ENCODE peak calls at places on chromosomes 13 and 19, in eight cellular contexts. One of them, this sample, is unnamed.

GRCh38 chr13:46032341-46032740 is 20.2 kb downstream of the ZC3H13 start:
- DNase-seq in fibroblast of mammary gland: no peak
- DNase-seq in WTC11: no peak
- DNase-seq in psoas muscle: no peak
- DNase-seq in cardiac fibroblast: no peak
- DNase-seq in choroid plexus epithelial cell: peak; percentile 14
- DNase-seq in CD4-positive, alpha-beta T cell: no peak
- DNase-seq in HCT116: no peak
- DNase-seq in this sample: no peak

GRCh38 chr13:62704795-62705329 is 1289.2 kb upstream of the PCDH20 start:
- DNase-seq in fibroblast of mammary gland: no peak
- DNase-seq in WTC11: no peak
- DNase-seq in psoas muscle: no peak
- DNase-seq in cardiac fibroblast: no peak
- DNase-seq in choroid plexus epithelial cell: no peak
- DNase-seq in CD4-positive, alpha-beta T cell: no peak
- DNase-seq in HCT116: no peak
- DNase-seq in this sample: no peak

GRCh38 chr13:36919833-36920611 is at the start of gene SMAD9:
- DNase-seq in fibroblast of mammary gland: peak; percentile 63
- DNase-seq in WTC11: peak; percentile 62
- DNase-seq in psoas muscle: peak; percentile 87
- DNase-seq in cardiac fibroblast: peak; percentile 61
- DNase-seq in choroid plexus epithelial cell: peak; percentile 67
- DNase-seq in CD4-positive, alpha-beta T cell: no peak
- DNase-seq in HCT116: peak; percentile 1
- DNase-seq in this sample: peak; percentile 55

GRCh38 chr13:114154476-114154875 is 22.1 kb upstream of the RASA3 start:
- DNase-seq in fibroblast of mammary gland: no peak
- DNase-seq in WTC11: no peak
- DNase-seq in psoas muscle: no peak
- DNase-seq in cardiac fibroblast: no peak
- DNase-seq in choroid plexus epithelial cell: no peak
- DNase-seq in CD4-positive, alpha-beta T cell: no peak
- DNase-seq in HCT116: no peak
- DNase-seq in this sample: no peak

GRCh38 chr13:28012896-28013295 is 24.4 kb upstream of the URAD start:
- DNase-seq in fibroblast of mammary gland: no peak
- DNase-seq in WTC11: no peak
- DNase-seq in psoas muscle: no peak
- DNase-seq in cardiac fibroblast: no peak
- DNase-seq in choroid plexus epithelial cell: no peak
- DNase-seq in CD4-positive, alpha-beta T cell: no peak
- DNase-seq in HCT116: no peak
- DNase-seq in this sample: no peak

GRCh38 chr19:55554749-55555152 is 9.4 kb upstream of the SBK3 start:
- DNase-seq in fibroblast of mammary gland: no peak
- DNase-seq in WTC11: no peak
- DNase-seq in psoas muscle: no peak
- DNase-seq in cardiac fibroblast: no peak
- DNase-seq in choroid plexus epithelial cell: no peak
- DNase-seq in CD4-positive, alpha-beta T cell: no peak
- DNase-seq in HCT116: no peak
- DNase-seq in this sample: no peak

GRCh38 chr19:23056516-23056915 is 53.5 kb upstream of the ZNF728 start:
- DNase-seq in fibroblast of mammary gland: no peak
- DNase-seq in WTC11: no peak
- DNase-seq in psoas muscle: no peak
- DNase-seq in cardiac fibroblast: no peak
- DNase-seq in choroid plexus epithelial cell: no peak
- DNase-seq in CD4-positive, alpha-beta T cell: no peak
- DNase-seq in HCT116: no peak
- DNase-seq in this sample: no peak

GRCh38 chr13:20128459-20128927 is 32.4 kb downstream of the GJA3 start:
- DNase-seq in fibroblast of mammary gland: no peak
- DNase-seq in WTC11: peak; percentile 41
- DNase-seq in psoas muscle: no peak
- DNase-seq in cardiac fibroblast: no peak
- DNase-seq in choroid plexus epithelial cell: no peak
- DNase-seq in CD4-positive, alpha-beta T cell: no peak
- DNase-seq in HCT116: no peak
- DNase-seq in this sample: no peak

GRCh38 chr13:34931572-34931971 is 10.5 kb upstream of the NBEA start:
- DNase-seq in fibroblast of mammary gland: peak; percentile 52
- DNase-seq in WTC11: no peak
- DNase-seq in psoas muscle: no peak
- DNase-seq in cardiac fibroblast: peak; percentile 77
- DNase-seq in choroid plexus epithelial cell: no peak
- DNase-seq in CD4-positive, alpha-beta T cell: no peak
- DNase-seq in HCT116: peak; percentile 13
- DNase-seq in this sample: no peak

DNA sequence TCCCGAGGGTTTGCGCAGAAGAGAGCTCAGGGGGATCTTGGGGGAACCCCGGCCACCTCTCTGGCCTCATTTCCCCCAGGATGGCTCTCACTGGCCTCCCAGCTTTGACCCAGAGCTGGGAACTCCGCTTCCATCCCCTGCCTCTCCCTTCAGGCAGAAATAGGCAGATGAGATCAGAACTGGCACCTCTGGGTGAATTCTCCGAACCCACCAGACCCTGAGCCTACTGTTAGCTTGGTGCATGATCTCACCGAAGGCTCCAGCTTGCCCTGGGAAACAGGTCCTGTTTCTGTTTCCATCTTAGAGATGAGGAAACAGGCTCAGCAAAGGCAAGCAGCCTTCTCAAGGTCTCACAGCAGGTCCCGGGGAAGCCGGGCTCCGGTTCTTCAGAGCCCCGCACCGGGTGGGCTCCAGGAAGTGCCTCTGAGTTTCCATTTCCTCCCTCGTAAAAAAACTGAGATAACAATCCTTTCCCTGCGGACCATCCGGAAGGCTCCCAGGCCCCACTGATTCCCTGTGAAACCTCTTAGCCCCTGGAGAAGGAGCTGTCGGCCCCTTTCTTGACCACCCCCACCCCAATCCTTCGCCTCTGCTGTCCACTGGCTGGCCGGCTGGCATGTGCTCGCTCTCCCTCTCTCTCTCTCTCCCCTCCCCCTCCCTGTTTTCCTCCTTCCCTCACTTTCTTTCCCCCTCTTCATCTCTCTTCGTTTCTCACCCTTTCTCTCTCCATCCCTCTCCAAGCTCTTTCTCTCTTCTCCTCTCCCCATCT is 2.1 kb downstream of the NECTIN2 start:
- DNase-seq in fibroblast of mammary gland: peak; percentile 54
- DNase-seq in WTC11: peak; percentile 38
- DNase-seq in psoas muscle: no peak
- DNase-seq in cardiac fibroblast: peak; percentile 58
- DNase-seq in choroid plexus epithelial cell: peak; percentile 79
- DNase-seq in CD4-positive, alpha-beta T cell: no peak
- DNase-seq in HCT116: no peak
- DNase-seq in this sample: peak; percentile 67
- TF ChIP-seq CTCF in fibroblast of mammary gland: no peak
- TF ChIP-seq CTCF in WTC11: no peak
- TF ChIP-seq CTCF in psoas muscle: no peak
- TF ChIP-seq CTCF in cardiac fibroblast: no peak
- TF ChIP-seq CTCF in choroid plexus epithelial cell: no peak
- TF ChIP-seq CTCF in CD4-positive, alpha-beta T cell: no peak
- TF ChIP-seq CTCF in HCT116: no peak
- TF ChIP-seq CTCF in this sample: no peak

DNA sequence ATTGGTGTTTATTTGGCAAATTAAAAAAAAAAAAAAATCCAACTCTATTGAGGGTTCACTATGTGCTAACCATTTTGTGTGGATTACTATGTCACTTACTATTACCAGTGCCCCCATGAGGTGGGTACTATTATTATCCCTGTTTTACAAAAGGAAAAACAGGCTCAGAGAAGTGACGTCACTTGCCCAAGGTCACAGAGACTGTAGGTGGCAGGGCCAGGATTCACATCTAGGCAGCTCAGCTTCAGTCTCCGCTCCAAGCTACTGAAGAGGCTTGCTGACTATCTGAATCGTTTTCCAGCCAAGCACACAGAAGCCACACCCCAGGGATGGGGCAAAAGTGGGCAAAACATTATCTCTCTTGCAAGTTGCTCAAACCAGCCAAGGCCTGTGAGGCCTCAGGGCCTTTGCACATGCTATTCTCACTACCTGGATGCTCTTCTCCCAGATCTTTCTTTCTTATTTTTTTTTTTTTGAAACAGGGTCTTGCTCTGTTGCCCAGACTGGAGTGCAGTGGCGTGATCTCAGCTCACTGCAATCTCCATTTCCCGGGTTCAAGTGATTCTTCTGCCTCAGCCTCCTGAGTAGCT is 4.8 kb upstream of the ANGPTL8 start:
- DNase-seq in fibroblast of mammary gland: no peak
- DNase-seq in WTC11: no peak
- DNase-seq in psoas muscle: no peak
- DNase-seq in cardiac fibroblast: no peak
- DNase-seq in choroid plexus epithelial cell: no peak
- DNase-seq in CD4-positive, alpha-beta T cell: no peak
- DNase-seq in HCT116: no peak
- DNase-seq in this sample: no peak
- TF ChIP-seq CTCF in fibroblast of mammary gland: no peak
- TF ChIP-seq CTCF in WTC11: no peak
- TF ChIP-seq CTCF in psoas muscle: no peak
- TF ChIP-seq CTCF in cardiac fibroblast: no peak
- TF ChIP-seq CTCF in choroid plexus epithelial cell: no peak
- TF ChIP-seq CTCF in CD4-positive, alpha-beta T cell: no peak
- TF ChIP-seq CTCF in HCT116: no peak
- TF ChIP-seq CTCF in this sample: no peak

DNA sequence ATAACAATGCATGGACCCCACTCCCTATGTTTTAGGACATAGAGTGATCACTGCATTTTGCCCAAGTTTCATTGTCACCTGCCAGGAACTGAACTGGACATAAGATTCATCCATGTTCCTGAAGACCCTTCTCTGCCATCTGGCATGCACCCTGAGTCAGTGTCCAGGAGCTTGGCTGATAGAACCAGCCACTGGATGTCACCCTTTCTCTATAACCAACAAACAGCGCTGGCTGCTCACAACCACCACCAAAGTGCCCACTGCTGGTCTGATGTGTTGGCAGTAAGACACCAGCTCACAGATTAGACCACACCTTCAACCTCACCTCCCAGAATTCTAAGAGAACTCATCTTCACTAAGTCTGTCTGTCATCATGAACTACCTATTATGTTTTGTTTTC is 333.4 kb downstream of the ITGBL1 start:
- DNase-seq in fibroblast of mammary gland: peak; percentile 28
- DNase-seq in WTC11: peak; percentile 58
- DNase-seq in psoas muscle: no peak
- DNase-seq in cardiac fibroblast: peak; percentile 27
- DNase-seq in choroid plexus epithelial cell: peak; percentile 76
- DNase-seq in CD4-positive, alpha-beta T cell: no peak
- DNase-seq in HCT116: peak; percentile 10
- DNase-seq in this sample: peak; percentile 49
- TF ChIP-seq CTCF in fibroblast of mammary gland: no peak
- TF ChIP-seq CTCF in WTC11: no peak
- TF ChIP-seq CTCF in psoas muscle: no peak
- TF ChIP-seq CTCF in cardiac fibroblast: no peak
- TF ChIP-seq CTCF in choroid plexus epithelial cell: peak; percentile 85
- TF ChIP-seq CTCF in CD4-positive, alpha-beta T cell: no peak
- TF ChIP-seq CTCF in HCT116: peak; percentile 18
- TF ChIP-seq CTCF in this sample: no peak

DNA sequence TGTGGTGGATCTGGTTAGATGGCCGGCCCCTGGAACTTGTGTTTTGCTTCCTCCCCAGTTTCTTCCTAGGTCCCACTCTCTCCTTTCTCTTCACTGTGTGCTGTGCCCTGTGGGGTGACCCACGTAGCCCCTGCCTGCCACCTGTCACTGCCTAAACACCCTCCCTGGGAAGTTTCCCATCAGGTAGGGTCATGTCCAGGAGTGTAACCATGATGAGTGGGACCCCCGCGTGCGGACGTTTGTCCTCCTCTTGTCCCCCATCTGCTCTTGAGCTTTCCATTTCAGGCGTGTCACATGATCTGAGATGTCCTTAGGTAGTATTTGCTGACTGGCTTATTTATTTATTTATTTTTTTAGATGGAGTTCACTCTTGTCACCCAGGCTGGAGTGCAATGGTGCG is 61.3 kb downstream of the ARHGEF7 start:
- DNase-seq in fibroblast of mammary gland: no peak
- DNase-seq in WTC11: no peak
- DNase-seq in psoas muscle: no peak
- DNase-seq in cardiac fibroblast: no peak
- DNase-seq in choroid plexus epithelial cell: no peak
- DNase-seq in CD4-positive, alpha-beta T cell: no peak
- DNase-seq in HCT116: no peak
- DNase-seq in this sample: no peak
- TF ChIP-seq CTCF in fibroblast of mammary gland: no peak
- TF ChIP-seq CTCF in WTC11: no peak
- TF ChIP-seq CTCF in psoas muscle: no peak
- TF ChIP-seq CTCF in cardiac fibroblast: no peak
- TF ChIP-seq CTCF in choroid plexus epithelial cell: no peak
- TF ChIP-seq CTCF in CD4-positive, alpha-beta T cell: no peak
- TF ChIP-seq CTCF in HCT116: no peak
- TF ChIP-seq CTCF in this sample: no peak

GRCh38 chr13:39417131-39417530 is 185.9 kb downstream of the LHFPL6 start:
- DNase-seq in fibroblast of mammary gland: no peak
- DNase-seq in WTC11: peak; percentile 45
- DNase-seq in psoas muscle: no peak
- DNase-seq in cardiac fibroblast: peak; percentile 38
- DNase-seq in choroid plexus epithelial cell: no peak
- DNase-seq in CD4-positive, alpha-beta T cell: no peak
- DNase-seq in HCT116: no peak
- DNase-seq in this sample: peak; percentile 29
- TF ChIP-seq CTCF in fibroblast of mammary gland: peak; percentile 31
- TF ChIP-seq CTCF in WTC11: peak; percentile 18
- TF ChIP-seq CTCF in psoas muscle: no peak
- TF ChIP-seq CTCF in cardiac fibroblast: peak; percentile 31
- TF ChIP-seq CTCF in choroid plexus epithelial cell: peak; percentile 32
- TF ChIP-seq CTCF in CD4-positive, alpha-beta T cell: no peak
- TF ChIP-seq CTCF in HCT116: no peak
- TF ChIP-seq CTCF in this sample: peak; percentile 58

GRCh38 chr19:18150776-18151624 is 2.0 kb upstream of the PIK3R2 start:
- DNase-seq in fibroblast of mammary gland: peak; percentile 10
- DNase-seq in WTC11: no peak
- DNase-seq in psoas muscle: no peak
- DNase-seq in cardiac fibroblast: no peak
- DNase-seq in choroid plexus epithelial cell: no peak
- DNase-seq in CD4-positive, alpha-beta T cell: no peak
- DNase-seq in HCT116: no peak
- DNase-seq in this sample: no peak

GRCh38 chr19:18153555-18154134 is 682 bp downstream of the PIK3R2 start:
- DNase-seq in fibroblast of mammary gland: no peak
- DNase-seq in WTC11: no peak
- DNase-seq in psoas muscle: peak; percentile 40
- DNase-seq in cardiac fibroblast: no peak
- DNase-seq in choroid plexus epithelial cell: no peak
- DNase-seq in CD4-positive, alpha-beta T cell: peak; percentile 19
- DNase-seq in HCT116: no peak
- DNase-seq in this sample: no peak

GRCh38 chr19:18155095-18156087 is 2.4 kb downstream of the PIK3R2 start:
- DNase-seq in fibroblast of mammary gland: no peak
- DNase-seq in WTC11: no peak
- DNase-seq in psoas muscle: no peak
- DNase-seq in cardiac fibroblast: no peak
- DNase-seq in choroid plexus epithelial cell: no peak
- DNase-seq in CD4-positive, alpha-beta T cell: no peak
- DNase-seq in HCT116: no peak
- DNase-seq in this sample: no peak

GRCh38 chr19:18152444-18152816 is 533 bp upstream of the PIK3R2 start:
- DNase-seq in fibroblast of mammary gland: peak; percentile 97
- DNase-seq in WTC11: peak; percentile 99
- DNase-seq in psoas muscle: peak; percentile 95
- DNase-seq in cardiac fibroblast: peak; percentile 99
- DNase-seq in choroid plexus epithelial cell: peak; percentile 99
- DNase-seq in CD4-positive, alpha-beta T cell: peak; percentile 95
- DNase-seq in HCT116: peak; percentile 96
- DNase-seq in this sample: peak; percentile 95

GRCh38 chr19:18152817-18153554 is at the start of gene PIK3R2:
- DNase-seq in fibroblast of mammary gland: peak; percentile 98
- DNase-seq in WTC11: peak; percentile 100
- DNase-seq in psoas muscle: peak; percentile 100
- DNase-seq in cardiac fibroblast: peak; percentile 99
- DNase-seq in choroid plexus epithelial cell: peak; percentile 99
- DNase-seq in CD4-positive, alpha-beta T cell: peak; percentile 100
- DNase-seq in HCT116: peak; percentile 97
- DNase-seq in this sample: peak; percentile 100
- TF ChIP-seq CTCF in fibroblast of mammary gland: no peak
- TF ChIP-seq CTCF in WTC11: no peak
- TF ChIP-seq CTCF in psoas muscle: no peak
- TF ChIP-seq CTCF in cardiac fibroblast: no peak
- TF ChIP-seq CTCF in choroid plexus epithelial cell: no peak
- TF ChIP-seq CTCF in CD4-positive, alpha-beta T cell: peak; percentile 3
- TF ChIP-seq CTCF in HCT116: no peak
- TF ChIP-seq CTCF in this sample: no peak